ENCODE peak calls at places on chromosomes 11 and 22, in five cellular contexts. W, D, F, V and R are unnamed samples.

GRCh38 chr11:67265633-67266423 is 445 bp upstream of the GRK2 start:
- DNase-seq in W (peak), D (no peak), F (peak), V (peak), R (peak)

GRCh38 chr11:116986521-116987105 is 111.6 kb downstream of the SIK3 start:
- DNase-seq in W (peak), D (peak), F (peak), V (no peak), R (no peak)

GRCh38 chr11:8839957-8840945 is 70.7 kb upstream of the AKIP1 start:
- DNase-seq in W (peak), D (no peak), F (no peak), V (no peak), R (no peak)

GRCh38 chr11:109933126-109933525 is 160.1 kb upstream of the ZC3H12C start:
- DNase-seq in W (peak), D (no peak), F (no peak), V (no peak), R (no peak)

GRCh38 chr11:19995131-19995530 is 165.1 kb downstream of the DBX1 start:
- DNase-seq in W (peak), D (peak), F (peak), V (no peak), R (no peak)

GRCh38 chr11:121426476-121427454 is 25.3 kb upstream of the SORL1 start:
- DNase-seq in W (no peak), D (no peak), F (no peak), V (peak), R (peak)

GRCh38 chr11:10204021-10204420 is 90.0 kb downstream of the SBF2 start:
- DNase-seq in W (peak), D (no peak), F (no peak), V (no peak), R (no peak)

GRCh38 chr11:126149759-126150236 is 61.7 kb downstream of the RPUSD4 start:
- DNase-seq in W (no peak), D (no peak), F (no peak), V (peak), R (no peak)

GRCh38 chr11:30143098-30143705 is 87.6 kb upstream of the FSHB start:
- DNase-seq in W (peak), D (peak), F (peak), V (peak), R (no peak)

GRCh38 chr11:68997124-68997994 is 15.7 kb downstream of the MRGPRF start:
- DNase-seq in W (no peak), D (no peak), F (no peak), V (no peak), R (no peak)

GRCh38 chr11:103433976-103434375 is 324.8 kb downstream of the DYNC2H1 start:
- DNase-seq in W (peak), D (no peak), F (no peak), V (no peak), R (no peak)

GRCh38 chr11:27277843-27278242 is 85.2 kb downstream of the CCDC34 start:
- DNase-seq in W (no peak), D (no peak), F (no peak), V (no peak), R (no peak)

GRCh38 chr11:13963949-13964770 is 1.6 kb downstream of the SPON1 start:
- DNase-seq in W (no peak), D (no peak), F (no peak), V (no peak), R (no peak)

GRCh38 chr11:119752946-119753345 is 23.9 kb upstream of the NECTIN1 start:
- DNase-seq in W (no peak), D (no peak), F (no peak), V (no peak), R (no peak)

GRCh38 chr22:19800761-19801244 is 40.2 kb downstream of the TBX1 start:
- DNase-seq in W (peak), D (no peak), F (peak), V (no peak), R (no peak)

GRCh38 chr11:5364214-5364613 is 12.9 kb downstream of the OR51B6 start:
- DNase-seq in W (peak), D (peak), F (peak), V (no peak), R (no peak)

GRCh38 chr11:73034777-73035176 is 107.3 kb downstream of the FCHSD2 start:
- DNase-seq in W (no peak), D (no peak), F (no peak), V (no peak), R (no peak)

GRCh38 chr22:23207786-23208325 is 27.5 kb downstream of the BCR start:
- DNase-seq in W (no peak), D (no peak), F (no peak), V (peak), R (no peak)

GRCh38 chr11:10460611-10461275 is 5.7 kb downstream of the AMPD3 start:
- DNase-seq in W (no peak), D (no peak), F (no peak), V (no peak), R (no peak)

GRCh38 chr11:130088909-130089668 is 19.4 kb downstream of the APLP2 start:
- DNase-seq in W (no peak), D (no peak), F (no peak), V (no peak), R (no peak)

GRCh38 chr22:28838971-28839370 is 38.6 kb upstream of the XBP1 start:
- DNase-seq in W (no peak), D (no peak), F (no peak), V (no peak), R (no peak)

GRCh38 chr11:14424096-14424495 is 65.1 kb upstream of the RRAS2 start:
- DNase-seq in W (peak), D (no peak), F (peak), V (no peak), R (no peak)

GRCh38 chr22:50219800-50220602 is 19.2 kb downstream of the SELENOO start:
- DNase-seq in W (no peak), D (no peak), F (no peak), V (no peak), R (no peak)

GRCh38 chr11:78277314-78277994 is 88.7 kb downstream of the USP35 start:
- DNase-seq in W (no peak), D (no peak), F (no peak), V (no peak), R (no peak)

GRCh38 chr22:46934746-46935491 is 172.5 kb downstream of the TBC1D22A start:
- DNase-seq in W (peak), D (peak), F (peak), V (no peak), R (no peak)

GRCh38 chr11:70668204-70669202 is 270.2 kb downstream of the CTTN start:
- DNase-seq in W (no peak), D (no peak), F (peak), V (no peak), R (no peak)

GRCh38 chr22:49016909-49017768 is 810.5 kb downstream of the BRD1 start:
- DNase-seq in W (no peak), D (no peak), F (no peak), V (no peak), R (no peak)

GRCh38 chr11:133659542-133660201 is 127.4 kb upstream of the OPCML start:
- DNase-seq in W (no peak), D (no peak), F (no peak), V (peak), R (no peak)

GRCh38 chr11:129211397-129211796 is 19.3 kb upstream of the ARHGAP32 start:
- DNase-seq in W (no peak), D (no peak), F (no peak), V (no peak), R (no peak)

GRCh38 chr11:10581481-10582019 is 13.1 kb upstream of the LYVE1 start:
- DNase-seq in W (peak), D (no peak), F (peak), V (no peak), R (no peak)

GRCh38 chr11:93648168-93648567 is 13.3 kb upstream of the CEP295 start:
- DNase-seq in W (peak), D (no peak), F (peak), V (peak), R (no peak)

GRCh38 chr11:69534166-69534530 is 52.7 kb downstream of the LINC01488 start:
- DNase-seq in W (no peak), D (no peak), F (no peak), V (no peak), R (no peak)

GRCh38 chr11:36631704-36632287 is 33.8 kb upstream of the RAG2 start:
- DNase-seq in W (no peak), D (no peak), F (no peak), V (no peak), R (no peak)

GRCh38 chr11:35107866-35108265 is 31.1 kb upstream of the CD44 start:
- DNase-seq in W (no peak), D (no peak), F (no peak), V (no peak), R (no peak)